ENCODE peak calls at places on chromosomes 13 and 19, in nine cellular contexts. One of them, this sample, is unnamed.

GRCh38 chr19:18807861-18808331 is 16.8 kb upstream of the COMP start:
- DNase-seq in heart left ventricle: no peak
- DNase-seq in left ventricle myocardium inferior: peak; percentile 33
- DNase-seq in stimulated activated CD4-positive, alpha-beta T cell treated with anti-CD3 and anti-CD28 coated beads, Interleukin-1b, Interleukin-23, amount 100 ng/mL, for 1 hour: no peak
- DNase-seq in NCI-H524: no peak
- DNase-seq in sciatic nerve: no peak
- DNase-seq in DMS153: no peak
- DNase-seq in B cell: no peak
- DNase-seq in KBM-7: no peak
- DNase-seq in this sample: peak; percentile 73

GRCh38 chr13:23804166-23804565 is 85.0 kb downstream of the MIPEP start:
- DNase-seq in heart left ventricle: no peak
- DNase-seq in left ventricle myocardium inferior: no peak
- DNase-seq in stimulated activated CD4-positive, alpha-beta T cell treated with anti-CD3 and anti-CD28 coated beads, Interleukin-1b, Interleukin-23, amount 100 ng/mL, for 1 hour: no peak
- DNase-seq in NCI-H524: no peak
- DNase-seq in sciatic nerve: no peak
- DNase-seq in DMS153: no peak
- DNase-seq in B cell: no peak
- DNase-seq in KBM-7: no peak
- DNase-seq in this sample: no peak

GRCh38 chr13:99174533-99175100 is 26.0 kb upstream of the UBAC2 start:
- DNase-seq in heart left ventricle: no peak
- DNase-seq in left ventricle myocardium inferior: no peak
- DNase-seq in stimulated activated CD4-positive, alpha-beta T cell treated with anti-CD3 and anti-CD28 coated beads, Interleukin-1b, Interleukin-23, amount 100 ng/mL, for 1 hour: no peak
- DNase-seq in NCI-H524: no peak
- DNase-seq in sciatic nerve: no peak
- DNase-seq in DMS153: no peak
- DNase-seq in B cell: no peak
- DNase-seq in KBM-7: no peak
- DNase-seq in this sample: no peak

GRCh38 chr13:38687246-38688229 is 661 bp downstream of the FREM2 start:
- DNase-seq in heart left ventricle: no peak
- DNase-seq in left ventricle myocardium inferior: no peak
- DNase-seq in stimulated activated CD4-positive, alpha-beta T cell treated with anti-CD3 and anti-CD28 coated beads, Interleukin-1b, Interleukin-23, amount 100 ng/mL, for 1 hour: no peak
- DNase-seq in NCI-H524: peak; percentile 37
- DNase-seq in sciatic nerve: no peak
- DNase-seq in DMS153: no peak
- DNase-seq in B cell: no peak
- DNase-seq in KBM-7: no peak
- DNase-seq in this sample: no peak

GRCh38 chr19:37635076-37636056 is 19.9 kb downstream of the ZFP30 start:
- DNase-seq in heart left ventricle: no peak
- DNase-seq in left ventricle myocardium inferior: no peak
- DNase-seq in stimulated activated CD4-positive, alpha-beta T cell treated with anti-CD3 and anti-CD28 coated beads, Interleukin-1b, Interleukin-23, amount 100 ng/mL, for 1 hour: no peak
- DNase-seq in NCI-H524: no peak
- DNase-seq in sciatic nerve: no peak
- DNase-seq in DMS153: no peak
- DNase-seq in B cell: no peak
- DNase-seq in KBM-7: no peak
- DNase-seq in this sample: no peak

GRCh38 chr19:28404462-28404861 is 808.5 kb downstream of the UQCRFS1 start:
- DNase-seq in heart left ventricle: no peak
- DNase-seq in left ventricle myocardium inferior: no peak
- DNase-seq in stimulated activated CD4-positive, alpha-beta T cell treated with anti-CD3 and anti-CD28 coated beads, Interleukin-1b, Interleukin-23, amount 100 ng/mL, for 1 hour: no peak
- DNase-seq in NCI-H524: no peak
- DNase-seq in sciatic nerve: no peak
- DNase-seq in DMS153: no peak
- DNase-seq in B cell: no peak
- DNase-seq in KBM-7: no peak
- DNase-seq in this sample: no peak

GRCh38 chr13:111363121-111363520 is 42.7 kb downstream of the TEX29 start:
- DNase-seq in heart left ventricle: no peak
- DNase-seq in left ventricle myocardium inferior: no peak
- DNase-seq in stimulated activated CD4-positive, alpha-beta T cell treated with anti-CD3 and anti-CD28 coated beads, Interleukin-1b, Interleukin-23, amount 100 ng/mL, for 1 hour: no peak
- DNase-seq in NCI-H524: no peak
- DNase-seq in sciatic nerve: no peak
- DNase-seq in DMS153: no peak
- DNase-seq in B cell: no peak
- DNase-seq in KBM-7: no peak
- DNase-seq in this sample: peak; percentile 67

GRCh38 chr19:6556480-6556879 is 25.7 kb downstream of the TNFSF9 start:
- DNase-seq in heart left ventricle: no peak
- DNase-seq in left ventricle myocardium inferior: no peak
- DNase-seq in stimulated activated CD4-positive, alpha-beta T cell treated with anti-CD3 and anti-CD28 coated beads, Interleukin-1b, Interleukin-23, amount 100 ng/mL, for 1 hour: no peak
- DNase-seq in NCI-H524: no peak
- DNase-seq in sciatic nerve: no peak
- DNase-seq in DMS153: no peak
- DNase-seq in B cell: no peak
- DNase-seq in KBM-7: no peak
- DNase-seq in this sample: no peak

GRCh38 chr19:13839193-13839937 is 37.6 kb upstream of the NANOS3 start:
- DNase-seq in heart left ventricle: peak; percentile 90
- DNase-seq in left ventricle myocardium inferior: peak; percentile 95
- DNase-seq in stimulated activated CD4-positive, alpha-beta T cell treated with anti-CD3 and anti-CD28 coated beads, Interleukin-1b, Interleukin-23, amount 100 ng/mL, for 1 hour: peak; percentile 80
- DNase-seq in NCI-H524: peak; percentile 29
- DNase-seq in sciatic nerve: peak; percentile 92
- DNase-seq in DMS153: peak; percentile 82
- DNase-seq in B cell: peak; percentile 87
- DNase-seq in KBM-7: peak; percentile 85
- DNase-seq in this sample: peak; percentile 97

GRCh38 chr19:2982983-2983350 is 5.6 kb downstream of the TLE6 start:
- DNase-seq in heart left ventricle: peak; percentile 88
- DNase-seq in left ventricle myocardium inferior: peak; percentile 89
- DNase-seq in stimulated activated CD4-positive, alpha-beta T cell treated with anti-CD3 and anti-CD28 coated beads, Interleukin-1b, Interleukin-23, amount 100 ng/mL, for 1 hour: no peak
- DNase-seq in NCI-H524: peak; percentile 97
- DNase-seq in sciatic nerve: peak; percentile 87
- DNase-seq in DMS153: peak; percentile 51
- DNase-seq in B cell: no peak
- DNase-seq in KBM-7: no peak
- DNase-seq in this sample: peak; percentile 95

GRCh38 chr13:113584870-113585671 is 518 bp downstream of the TFDP1 start:
- DNase-seq in heart left ventricle: no peak
- DNase-seq in left ventricle myocardium inferior: no peak
- DNase-seq in stimulated activated CD4-positive, alpha-beta T cell treated with anti-CD3 and anti-CD28 coated beads, Interleukin-1b, Interleukin-23, amount 100 ng/mL, for 1 hour: no peak
- DNase-seq in NCI-H524: peak; percentile 34
- DNase-seq in sciatic nerve: peak; percentile 55
- DNase-seq in DMS153: no peak
- DNase-seq in B cell: peak; percentile 38
- DNase-seq in KBM-7: peak; percentile 30
- DNase-seq in this sample: peak; percentile 77

GRCh38 chr19:34662919-34663318 is 14.0 kb downstream of the SCGB2B2 start:
- DNase-seq in heart left ventricle: no peak
- DNase-seq in left ventricle myocardium inferior: no peak
- DNase-seq in stimulated activated CD4-positive, alpha-beta T cell treated with anti-CD3 and anti-CD28 coated beads, Interleukin-1b, Interleukin-23, amount 100 ng/mL, for 1 hour: no peak
- DNase-seq in NCI-H524: peak; percentile 79
- DNase-seq in sciatic nerve: no peak
- DNase-seq in DMS153: no peak
- DNase-seq in B cell: peak; percentile 36
- DNase-seq in KBM-7: peak; percentile 38
- DNase-seq in this sample: no peak

GRCh38 chr19:29727906-29728305 is 12.8 kb upstream of the C19orf12 start:
- DNase-seq in heart left ventricle: no peak
- DNase-seq in left ventricle myocardium inferior: no peak
- DNase-seq in stimulated activated CD4-positive, alpha-beta T cell treated with anti-CD3 and anti-CD28 coated beads, Interleukin-1b, Interleukin-23, amount 100 ng/mL, for 1 hour: no peak
- DNase-seq in NCI-H524: no peak
- DNase-seq in sciatic nerve: no peak
- DNase-seq in DMS153: no peak
- DNase-seq in B cell: no peak
- DNase-seq in KBM-7: no peak
- DNase-seq in this sample: no peak

GRCh38 chr19:50361290-50362029 is 4.0 kb downstream of the NAPSA start:
- DNase-seq in heart left ventricle: no peak
- DNase-seq in left ventricle myocardium inferior: no peak
- DNase-seq in stimulated activated CD4-positive, alpha-beta T cell treated with anti-CD3 and anti-CD28 coated beads, Interleukin-1b, Interleukin-23, amount 100 ng/mL, for 1 hour: no peak
- DNase-seq in NCI-H524: no peak
- DNase-seq in sciatic nerve: no peak
- DNase-seq in DMS153: no peak
- DNase-seq in B cell: peak; percentile 52
- DNase-seq in KBM-7: no peak
- DNase-seq in this sample: peak; percentile 6

GRCh38 chr13:79870766-79871165 is 389.8 kb downstream of the NDFIP2 start:
- DNase-seq in heart left ventricle: no peak
- DNase-seq in left ventricle myocardium inferior: no peak
- DNase-seq in stimulated activated CD4-positive, alpha-beta T cell treated with anti-CD3 and anti-CD28 coated beads, Interleukin-1b, Interleukin-23, amount 100 ng/mL, for 1 hour: no peak
- DNase-seq in NCI-H524: peak; percentile 14
- DNase-seq in sciatic nerve: no peak
- DNase-seq in DMS153: no peak
- DNase-seq in B cell: no peak
- DNase-seq in KBM-7: no peak
- DNase-seq in this sample: no peak

GRCh38 chr19:2767688-2768087 is 15.4 kb downstream of the SGTA start:
- DNase-seq in heart left ventricle: no peak
- DNase-seq in left ventricle myocardium inferior: no peak
- DNase-seq in stimulated activated CD4-positive, alpha-beta T cell treated with anti-CD3 and anti-CD28 coated beads, Interleukin-1b, Interleukin-23, amount 100 ng/mL, for 1 hour: no peak
- DNase-seq in NCI-H524: no peak
- DNase-seq in sciatic nerve: no peak
- DNase-seq in DMS153: no peak
- DNase-seq in B cell: no peak
- DNase-seq in KBM-7: no peak
- DNase-seq in this sample: no peak

GRCh38 chr13:99371956-99372355 is 64.8 kb upstream of the GPR183 start:
- DNase-seq in heart left ventricle: no peak
- DNase-seq in left ventricle myocardium inferior: no peak
- DNase-seq in stimulated activated CD4-positive, alpha-beta T cell treated with anti-CD3 and anti-CD28 coated beads, Interleukin-1b, Interleukin-23, amount 100 ng/mL, for 1 hour: no peak
- DNase-seq in NCI-H524: no peak
- DNase-seq in sciatic nerve: no peak
- DNase-seq in DMS153: no peak
- DNase-seq in B cell: no peak
- DNase-seq in KBM-7: no peak
- DNase-seq in this sample: no peak

GRCh38 chr13:87080100-87080779 is 590.9 kb upstream of the SLITRK5 start:
- DNase-seq in heart left ventricle: no peak
- DNase-seq in left ventricle myocardium inferior: no peak
- DNase-seq in stimulated activated CD4-positive, alpha-beta T cell treated with anti-CD3 and anti-CD28 coated beads, Interleukin-1b, Interleukin-23, amount 100 ng/mL, for 1 hour: no peak
- DNase-seq in NCI-H524: no peak
- DNase-seq in sciatic nerve: no peak
- DNase-seq in DMS153: no peak
- DNase-seq in B cell: no peak
- DNase-seq in KBM-7: no peak
- DNase-seq in this sample: peak; percentile 57

GRCh38 chr13:109628251-109628699 is 158.1 kb downstream of the IRS2 start:
- DNase-seq in heart left ventricle: no peak
- DNase-seq in left ventricle myocardium inferior: no peak
- DNase-seq in stimulated activated CD4-positive, alpha-beta T cell treated with anti-CD3 and anti-CD28 coated beads, Interleukin-1b, Interleukin-23, amount 100 ng/mL, for 1 hour: no peak
- DNase-seq in NCI-H524: no peak
- DNase-seq in sciatic nerve: no peak
- DNase-seq in DMS153: no peak
- DNase-seq in B cell: no peak
- DNase-seq in KBM-7: no peak
- DNase-seq in this sample: no peak

GRCh38 chr13:28100149-28101121 is at the start of gene FLT3:
- DNase-seq in heart left ventricle: peak; percentile 21
- DNase-seq in left ventricle myocardium inferior: peak; percentile 18
- DNase-seq in stimulated activated CD4-positive, alpha-beta T cell treated with anti-CD3 and anti-CD28 coated beads, Interleukin-1b, Interleukin-23, amount 100 ng/mL, for 1 hour: no peak
- DNase-seq in NCI-H524: peak; percentile 77
- DNase-seq in sciatic nerve: no peak
- DNase-seq in DMS153: no peak
- DNase-seq in B cell: peak; percentile 68
- DNase-seq in KBM-7: peak; percentile 92
- DNase-seq in this sample: no peak

GRCh38 chr19:3708207-3708931 is at the start of gene TJP3:
- DNase-seq in heart left ventricle: no peak
- DNase-seq in left ventricle myocardium inferior: no peak
- DNase-seq in stimulated activated CD4-positive, alpha-beta T cell treated with anti-CD3 and anti-CD28 coated beads, Interleukin-1b, Interleukin-23, amount 100 ng/mL, for 1 hour: no peak
- DNase-seq in NCI-H524: peak; percentile 42
- DNase-seq in sciatic nerve: no peak
- DNase-seq in DMS153: peak; percentile 12
- DNase-seq in B cell: no peak
- DNase-seq in KBM-7: no peak
- DNase-seq in this sample: no peak

GRCh38 chr19:14002571-14003278 is 3.4 kb downstream of the RFX1 start:
- DNase-seq in heart left ventricle: no peak
- DNase-seq in left ventricle myocardium inferior: peak; percentile 9
- DNase-seq in stimulated activated CD4-positive, alpha-beta T cell treated with anti-CD3 and anti-CD28 coated beads, Interleukin-1b, Interleukin-23, amount 100 ng/mL, for 1 hour: no peak
- DNase-seq in NCI-H524: no peak
- DNase-seq in sciatic nerve: no peak
- DNase-seq in DMS153: no peak
- DNase-seq in B cell: peak; percentile 55
- DNase-seq in KBM-7: no peak
- DNase-seq in this sample: peak; percentile 61

This sample was measured in aorta.